ENCODE peak calls at places on chromosomes 7 and 10, in four cellular contexts. S is H1, T is HepG2, C is A549. E is an unnamed sample.

GRCh38 chr10:125209591-125210373 is 49.4 kb upstream of the CTBP2 start:
- DNase-seq in S (no peak), T (no peak), C (no peak), E (no peak)

GRCh38 chr10:112327678-112328077 is 44.5 kb downstream of the TECTB start:
- DNase-seq in S (no peak), T (no peak), C (no peak), E (peak; percentile 37)

GRCh38 chr7:151890355-151891004 is 13.6 kb upstream of the PRKAG2 start:
- DNase-seq in S (no peak), T (no peak), C (no peak), E (peak; percentile 71)

GRCh38 chr7:39951156-39951942 is 1.3 kb downstream of the CDK13 start:
- DNase-seq in S (peak; percentile 78), T (peak; percentile 47), C (peak; percentile 41), E (peak; percentile 93)

GRCh38 chr7:33500590-33500989 is 371.2 kb downstream of the BBS9 start:
- DNase-seq in S (no peak), T (no peak), C (no peak), E (no peak)

GRCh38 chr7:5824297-5824610 is 42.8 kb upstream of the RNF216 start:
- DNase-seq in S (no peak), T (no peak), C (no peak), E (no peak)

GRCh38 chr10:100650693-100651092 is 94.7 kb upstream of the PAX2 start:
- DNase-seq in S (no peak), T (no peak), C (no peak), E (no peak)

GRCh38 chr10:128064615-128065580 is 61.3 kb downstream of the MKI67 start:
- DNase-seq in S (no peak), T (no peak), C (no peak), E (peak; percentile 99)

GRCh38 chr10:45421231-45422097 is 47.4 kb downstream of the ALOX5 start:
- DNase-seq in S (no peak), T (no peak), C (no peak), E (peak; percentile 71)

GRCh38 chr10:45422207-45422606 is 48.2 kb downstream of the ALOX5 start:
- DNase-seq in S (no peak), T (no peak), C (no peak), E (no peak)

GRCh38 chr10:45418859-45419672 is 45.0 kb downstream of the ALOX5 start:
- DNase-seq in S (peak; percentile 78), T (peak; percentile 16), C (no peak), E (peak; percentile 77)

GRCh38 chr10:45419673-45420020 is 45.6 kb downstream of the ALOX5 start:
- DNase-seq in S (no peak), T (no peak), C (no peak), E (no peak)

GRCh38 chr10:45420453-45421192 is 46.6 kb downstream of the ALOX5 start:
- DNase-seq in S (no peak), T (no peak), C (no peak), E (peak; percentile 84)
- TF ChIP-seq MAX in S (no peak), T (no peak), C (no peak), E (peak; percentile 6)

GRCh38 chr7:38179719-38180333 is 1.8 kb downstream of the STARD3NL start:
- DNase-seq in S (no peak), T (no peak), C (no peak), E (no peak)
- H3K4me3 ChIP-seq in S (no peak overlapping the region), T (no peak overlapping the region), C (peak overlapping the region; percentile 73), E (peak overlapping the region; percentile 66)

GRCh38 chr10:14952851-14953451 is 945 bp downstream of the DCLRE1C start:
- DNase-seq in S (no peak), T (no peak), C (no peak), E (peak; percentile 43)
- TF ChIP-seq POLR2A in S (no peak), T (no peak), C (no peak), E (no peak)

DNA sequence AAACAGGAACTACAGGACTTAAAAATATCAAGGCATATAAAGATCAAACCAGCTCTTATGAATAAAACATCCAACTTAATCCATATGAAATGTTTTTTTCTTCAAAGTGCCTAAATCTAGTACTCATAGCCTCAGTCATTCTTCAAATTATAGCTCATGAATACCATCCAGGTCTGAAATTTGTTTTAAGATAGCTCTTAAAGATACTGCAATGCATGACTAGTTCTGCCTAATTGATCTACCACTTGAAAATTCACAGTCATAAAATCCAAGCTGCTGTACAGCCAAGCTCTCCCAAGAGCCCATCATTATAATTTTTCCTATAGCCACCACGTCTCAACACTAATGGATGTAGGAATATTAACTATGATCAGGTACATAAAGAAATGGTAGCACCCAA is 87.8 kb upstream of the RNF148 start:
- DNase-seq in S (no peak), T (no peak), C (no peak), E (no peak)
- TF ChIP-seq MAX in S (no peak), T (no peak), C (no peak), E (no peak)

GRCh38 chr10:59885430-59886134 is 20.8 kb downstream of the CCDC6 start:
- DNase-seq in S (no peak), T (no peak), C (no peak), E (peak; percentile 89)
- H3K4me3 ChIP-seq in S (no peak overlapping the region), T (no peak overlapping the region), C (no peak overlapping the region), E (no peak overlapping the region)

GRCh38 chr10:45581497-45582385 is 90.8 kb downstream of the ZFAND4 start:
- DNase-seq in S (no peak), T (peak; percentile 13), C (no peak), E (no peak)
- TF ChIP-seq POLR2A in S (no peak), T (no peak), C (no peak), E (no peak)

GRCh38 chr10:51092402-51092801 is 18.1 kb downstream of the PRKG1 start:
- DNase-seq in S (no peak), T (no peak), C (no peak), E (no peak)

GRCh38 chr10:51086695-51087094 is 12.4 kb downstream of the PRKG1 start:
- DNase-seq in S (no peak), T (no peak), C (no peak), E (no peak)

GRCh38 chr10:51087114-51087513 is 12.8 kb downstream of the PRKG1 start:
- DNase-seq in S (no peak), T (no peak), C (no peak), E (no peak)

GRCh38 chr10:51085204-51085603 is 10.9 kb downstream of the PRKG1 start:
- DNase-seq in S (no peak), T (no peak), C (no peak), E (no peak)

GRCh38 chr10:51090190-51090589 is 15.9 kb downstream of the PRKG1 start:
- DNase-seq in S (no peak), T (no peak), C (no peak), E (no peak)
- TF ChIP-seq MAX in S (no peak), T (no peak), C (no peak), E (no peak)

GRCh38 chr7:130486114-130486962 is 5.5 kb upstream of the MEST start:
- DNase-seq in S (peak; percentile 87), T (peak; percentile 78), C (peak; percentile 91), E (peak; percentile 95)

GRCh38 chr7:130483036-130483435 is 8.8 kb upstream of the MEST start:
- DNase-seq in S (no peak), T (no peak), C (no peak), E (no peak)

GRCh38 chr7:130488376-130489139 is 3.3 kb upstream of the MEST start:
- DNase-seq in S (no peak), T (no peak), C (no peak), E (no peak)

GRCh38 chr7:130486963-130487324 is 4.9 kb upstream of the MEST start:
- DNase-seq in S (no peak), T (no peak), C (no peak), E (no peak)

GRCh38 chr7:130485734-130486113 is 6.2 kb upstream of the MEST start:
- DNase-seq in S (no peak), T (no peak), C (no peak), E (no peak)
- H3K4me3 ChIP-seq in S (no peak overlapping the region), T (peak overlapping the region; percentile 28), C (peak overlapping the region; percentile 54), E (no peak overlapping the region)